ENCODE peak calls at places on chromosomes 4 and X, in six cellular contexts. One of them, this sample, is unnamed.

GRCh38 chr4:152427971-152428370 is 107.9 kb downstream of the FBXW7 start:
- DNase-seq in GM12878: no peak
- DNase-seq in H1: no peak
- DNase-seq in SK-N-SH: no peak
- DNase-seq in K562: no peak
- DNase-seq in HepG2: no peak
- DNase-seq in this sample: no peak

GRCh38 chrX:124211312-124211942 is 121.0 kb upstream of the TEX13D start:
- DNase-seq in H1: no peak
- DNase-seq in K562: peak
- DNase-seq in HepG2: peak
- DNase-seq in GM12878: no peak
- DNase-seq in SK-N-SH: peak
- DNase-seq in this sample: no peak

GRCh38 chrX:46374371-46374770 is 170.8 kb downstream of the ZNF674 start:
- DNase-seq in GM12878: no peak
- DNase-seq in SK-N-SH: no peak
- DNase-seq in H1: no peak
- DNase-seq in HepG2: no peak
- DNase-seq in K562: no peak
- DNase-seq in this sample: no peak

GRCh38 chrX:19182785-19183184 is 60.5 kb upstream of the ADGRG2 start:
- DNase-seq in H1: no peak
- DNase-seq in SK-N-SH: no peak
- DNase-seq in HepG2: no peak
- DNase-seq in GM12878: no peak
- DNase-seq in K562: no peak
- DNase-seq in this sample: no peak

GRCh38 chrX:107753186-107753585 is 22.4 kb downstream of the TSC22D3 start:
- DNase-seq in GM12878: no peak
- DNase-seq in HepG2: no peak
- DNase-seq in SK-N-SH: no peak
- DNase-seq in H1: no peak
- DNase-seq in K562: no peak
- DNase-seq in this sample: peak

GRCh38 chr4:72896515-72896914 is 173.0 kb downstream of the COX18 start:
- DNase-seq in GM12878: no peak
- DNase-seq in SK-N-SH: no peak
- DNase-seq in K562: no peak
- DNase-seq in H1: no peak
- DNase-seq in HepG2: peak
- DNase-seq in this sample: no peak

GRCh38 chr4:151690164-151690856 is 70.5 kb downstream of the GATB start:
- DNase-seq in HepG2: no peak
- DNase-seq in GM12878: no peak
- DNase-seq in SK-N-SH: peak
- DNase-seq in H1: no peak
- DNase-seq in K562: no peak
- DNase-seq in this sample: no peak

GRCh38 chrX:39331062-39331704 is 529.9 kb downstream of the MID1IP1 start:
- DNase-seq in K562: no peak
- DNase-seq in SK-N-SH: no peak
- DNase-seq in HepG2: no peak
- DNase-seq in H1: no peak
- DNase-seq in GM12878: peak
- DNase-seq in this sample: peak

GRCh38 chrX:134971926-134972325 is 18.9 kb upstream of the SMIM10 start:
- DNase-seq in HepG2: no peak
- DNase-seq in SK-N-SH: no peak
- DNase-seq in H1: no peak
- DNase-seq in K562: no peak
- DNase-seq in GM12878: no peak
- DNase-seq in this sample: no peak

GRCh38 chr4:83074086-83074704 is 39.2 kb downstream of the COPS4 start:
- DNase-seq in HepG2: peak
- DNase-seq in K562: peak
- DNase-seq in SK-N-SH: peak
- DNase-seq in GM12878: peak
- DNase-seq in H1: no peak
- DNase-seq in this sample: peak

GRCh38 chr4:67366341-67366861 is 178.9 kb downstream of the CENPC start:
- DNase-seq in HepG2: no peak
- DNase-seq in SK-N-SH: no peak
- DNase-seq in K562: peak
- DNase-seq in H1: no peak
- DNase-seq in GM12878: no peak
- DNase-seq in this sample: no peak

GRCh38 chrX:73859622-73860021 is 296.6 kb downstream of the CHIC1 start:
- DNase-seq in SK-N-SH: no peak
- DNase-seq in K562: no peak
- DNase-seq in H1: no peak
- DNase-seq in HepG2: no peak
- DNase-seq in GM12878: no peak
- DNase-seq in this sample: no peak

GRCh38 chrX:143634701-143635442 is 1.0 kb downstream of the SLITRK4 start:
- DNase-seq in H1: no peak
- DNase-seq in SK-N-SH: no peak
- DNase-seq in GM12878: no peak
- DNase-seq in K562: no peak
- DNase-seq in HepG2: no peak
- DNase-seq in this sample: no peak

DNA sequence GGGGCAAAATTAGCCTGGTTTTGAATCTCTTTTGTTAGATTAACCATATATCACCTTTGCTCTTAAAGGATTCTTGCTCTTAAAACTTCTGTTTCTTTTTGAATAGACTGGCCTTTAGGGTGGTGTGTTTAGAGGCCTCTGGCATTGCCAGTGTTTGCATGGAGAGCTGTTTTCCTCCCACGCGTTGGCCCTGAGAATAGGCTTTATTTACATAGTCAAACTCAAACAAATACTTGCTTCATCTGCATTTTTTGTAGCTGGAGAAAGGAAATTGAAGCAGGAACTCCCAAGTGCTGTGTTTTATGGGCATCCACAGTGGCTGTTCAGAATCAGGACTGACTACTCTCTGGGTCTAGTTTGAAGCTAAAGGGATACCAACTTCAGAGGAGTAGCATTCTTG is 2.7 kb downstream of the SHROOM2 start:
- DNase-seq in SK-N-SH: no peak
- DNase-seq in H1: no peak
- DNase-seq in GM12878: no peak
- DNase-seq in HepG2: peak
- DNase-seq in K562: no peak
- DNase-seq in this sample: no peak
- H3K4me3 ChIP-seq in SK-N-SH: no peak
- H3K4me3 ChIP-seq in H1: no peak
- H3K4me3 ChIP-seq in GM12878: no peak
- H3K4me3 ChIP-seq in HepG2: no peak
- H3K4me3 ChIP-seq in K562: no peak
- H3K4me3 ChIP-seq in this sample: no peak

DNA sequence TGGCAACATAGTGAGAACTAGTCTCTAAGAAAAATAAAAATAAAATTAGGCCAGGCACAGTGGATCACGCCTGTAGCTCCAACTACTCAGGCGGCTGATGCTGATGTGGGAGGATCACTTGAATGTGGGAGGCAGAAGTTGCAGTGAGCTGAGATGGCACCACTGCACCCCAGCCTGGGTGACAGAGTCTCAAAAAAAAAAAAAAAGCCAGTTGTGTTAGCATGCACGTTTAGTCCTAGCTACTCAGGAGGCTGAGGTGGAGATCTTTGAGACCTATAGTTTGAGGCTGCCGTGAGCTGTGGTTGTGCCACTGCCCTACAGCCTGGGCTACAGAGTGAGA is 2.5 kb downstream of the DCK start:
- DNase-seq in K562: no peak
- DNase-seq in H1: no peak
- DNase-seq in SK-N-SH: no peak
- DNase-seq in HepG2: no peak
- DNase-seq in GM12878: no peak
- DNase-seq in this sample: peak
- H3K27ac ChIP-seq in K562: no peak
- H3K27ac ChIP-seq in H1: no peak
- H3K27ac ChIP-seq in SK-N-SH: no peak
- H3K27ac ChIP-seq in HepG2: no peak
- H3K27ac ChIP-seq in GM12878: no peak
- H3K27ac ChIP-seq in this sample: no peak

DNA sequence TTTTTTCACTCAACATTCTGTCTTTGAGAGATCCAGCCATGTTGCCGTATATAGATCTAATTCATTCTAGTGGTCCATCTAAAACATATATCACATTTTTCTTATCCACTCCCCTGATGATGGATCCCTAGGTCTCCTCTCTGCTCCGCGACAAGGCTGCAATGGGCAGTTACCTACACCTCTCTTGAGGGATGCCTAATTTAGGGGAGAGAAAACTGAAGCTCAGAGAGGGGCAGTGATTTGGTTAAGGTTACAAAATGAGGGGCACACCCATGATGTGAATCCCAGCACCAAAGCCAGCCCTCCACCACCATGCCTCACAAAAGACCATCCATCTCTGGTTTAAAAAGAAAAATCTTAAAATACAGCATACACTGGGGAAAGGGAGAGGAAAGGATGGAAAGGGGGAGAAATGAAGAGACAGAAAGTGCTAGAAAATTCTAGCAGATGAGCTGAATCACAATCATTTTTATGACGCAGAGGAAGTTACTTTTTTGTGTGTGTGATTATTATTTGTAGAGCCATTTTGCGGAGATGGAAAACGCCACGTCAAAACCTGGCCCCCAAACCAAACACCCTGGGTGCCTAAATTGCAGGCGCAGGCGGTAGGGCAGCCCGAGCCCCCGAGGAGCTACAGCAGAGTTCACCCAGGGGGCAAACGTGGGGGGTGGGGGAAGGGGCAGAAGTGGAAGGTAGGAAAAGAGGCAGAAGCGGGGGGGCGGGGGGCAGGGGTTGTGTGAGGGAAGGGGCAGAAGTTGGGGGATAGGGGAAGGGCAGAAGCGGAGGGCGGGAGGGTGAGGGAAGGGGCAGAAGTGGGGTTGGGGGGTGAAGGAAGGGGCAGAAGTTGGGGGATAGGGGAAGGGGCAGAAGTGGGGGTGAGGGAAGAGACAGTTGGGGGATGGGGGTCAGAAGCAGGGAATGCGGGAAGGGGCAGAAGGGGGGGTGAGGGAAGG is 1.3 kb upstream of the TSPYL2 start:
- DNase-seq in H1: no peak
- DNase-seq in HepG2: no peak
- DNase-seq in K562: no peak
- DNase-seq in GM12878: no peak
- DNase-seq in SK-N-SH: no peak
- DNase-seq in this sample: no peak
- TF ChIP-seq GABPA in H1: no peak
- TF ChIP-seq GABPA in HepG2: no peak
- TF ChIP-seq GABPA in K562: no peak
- TF ChIP-seq GABPA in GM12878: no peak
- TF ChIP-seq GABPA in SK-N-SH: no peak
- TF ChIP-seq GABPA in this sample: no peak

GRCh38 chr4:86582453-86582852 is 11.7 kb upstream of the PTPN13 start:
- DNase-seq in K562: no peak
- DNase-seq in H1: no peak
- DNase-seq in GM12878: no peak
- DNase-seq in HepG2: no peak
- DNase-seq in SK-N-SH: peak
- DNase-seq in this sample: no peak

GRCh38 chr4:86587016-86587713 is 7.0 kb upstream of the PTPN13 start:
- DNase-seq in H1: no peak
- DNase-seq in GM12878: no peak
- DNase-seq in SK-N-SH: no peak
- DNase-seq in HepG2: no peak
- DNase-seq in K562: no peak
- DNase-seq in this sample: no peak

DNA sequence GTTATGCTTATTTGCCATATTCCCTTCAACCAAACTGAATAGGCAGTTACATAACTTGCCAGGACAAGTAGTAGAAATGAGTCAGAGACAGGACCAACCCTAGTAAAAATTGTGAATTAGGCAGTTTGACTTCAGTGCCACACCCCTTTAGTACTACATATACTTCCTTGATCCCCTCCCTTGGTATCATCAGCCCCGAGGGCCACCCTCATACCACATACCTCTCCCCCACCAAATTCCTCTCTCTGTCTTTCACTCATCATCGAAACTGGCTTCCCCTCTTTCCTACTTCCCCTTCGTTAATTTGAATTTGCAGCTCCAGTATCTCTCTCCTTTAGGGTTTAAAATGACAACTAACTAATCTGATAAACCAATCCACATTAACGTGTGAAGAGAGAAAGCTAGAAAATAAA is 7.9 kb upstream of the PTPN13 start:
- DNase-seq in H1: no peak
- DNase-seq in K562: no peak
- DNase-seq in GM12878: no peak
- DNase-seq in SK-N-SH: no peak
- DNase-seq in HepG2: no peak
- DNase-seq in this sample: no peak
- H3K4me3 ChIP-seq in H1: no peak
- H3K4me3 ChIP-seq in K562: no peak
- H3K4me3 ChIP-seq in GM12878: no peak
- H3K4me3 ChIP-seq in SK-N-SH: no peak
- H3K4me3 ChIP-seq in HepG2: no peak
- H3K4me3 ChIP-seq in this sample: no peak

This sample was measured in HL-60.